ENCODE peak calls at places on chromosomes 11 and 22, in nine cellular contexts. X, M, R, V, E, W, G, S and Q are unnamed samples.

GRCh38 chr22:23684051-23684450 is 6.8 kb upstream of the RGL4 start:
- DNase-seq in X (no peak), M (no peak), R (no peak), V (no peak), E (no peak), W (no peak), G (no peak), S (no peak), Q (no peak)

GRCh38 chr22:48558606-48559402 is 1268.9 kb downstream of the BRD1 start:
- DNase-seq in X (no peak), M (no peak), R (no peak), V (no peak), E (no peak), W (no peak), G (no peak), S (no peak), Q (no peak)

GRCh38 chr11:116432301-116432700 is 340.5 kb downstream of the BUD13 start:
- DNase-seq in X (no peak), M (no peak), R (no peak), V (no peak), E (no peak), W (no peak), G (no peak), S (no peak), Q (no peak)

GRCh38 chr11:13668957-13669521 is 571 bp downstream of the FAR1 start:
- DNase-seq in X (peak; percentile 57), M (peak; percentile 54), R (peak; percentile 42), V (peak; percentile 55), E (peak; percentile 65), W (peak; percentile 63), G (peak; percentile 36), S (peak; percentile 63), Q (peak; percentile 28)

GRCh38 chr11:12212181-12212820 is 101.9 kb downstream of the MICAL2 start:
- DNase-seq in X (peak; percentile 35), M (no peak), R (no peak), V (no peak), E (no peak), W (no peak), G (no peak), S (no peak), Q (no peak)

GRCh38 chr11:22677153-22677890 is 10.9 kb downstream of the GAS2 start:
- DNase-seq in X (no peak), M (no peak), R (no peak), V (no peak), E (no peak), W (no peak), G (no peak), S (no peak), Q (no peak)

GRCh38 chr11:57751676-57752253 is at the start of gene BTBD18:
- DNase-seq in X (peak; percentile 29), M (peak; percentile 16), R (peak; percentile 41), V (no peak), E (no peak), W (no peak), G (no peak), S (no peak), Q (peak; percentile 21)

GRCh38 chr11:7671807-7672206 is 1.5 kb downstream of the CYB5R2 start:
- DNase-seq in X (no peak), M (no peak), R (no peak), V (no peak), E (no peak), W (no peak), G (no peak), S (no peak), Q (no peak)

GRCh38 chr11:110424775-110425444 is 4.8 kb upstream of the FDX1 start:
- DNase-seq in X (no peak), M (no peak), R (no peak), V (no peak), E (no peak), W (no peak), G (no peak), S (no peak), Q (no peak)

GRCh38 chr22:44797181-44797720 is 44.9 kb downstream of the ARHGAP8 start:
- DNase-seq in X (no peak), M (no peak), R (no peak), V (no peak), E (no peak), W (no peak), G (no peak), S (no peak), Q (no peak)

GRCh38 chr11:124898711-124899110 is 1.0 kb upstream of the ROBO4 start:
- DNase-seq in X (no peak), M (no peak), R (peak; percentile 89), V (peak; percentile 5), E (no peak), W (no peak), G (no peak), S (no peak), Q (peak; percentile 72)

GRCh38 chr11:18633256-18634139 is 644 bp downstream of the SPTY2D1 start:
- DNase-seq in X (no peak), M (peak; percentile 14), R (no peak), V (peak; percentile 11), E (peak; percentile 16), W (no peak), G (no peak), S (no peak), Q (no peak)

GRCh38 chr11:33742249-33742851 is 6.1 kb upstream of the CD59 start:
- DNase-seq in X (peak; percentile 39), M (peak; percentile 41), R (no peak), V (no peak), E (no peak), W (peak; percentile 29), G (no peak), S (no peak), Q (no peak)

GRCh38 chr11:41273908-41274307 is 185.5 kb downstream of the LRRC4C start:
- DNase-seq in X (no peak), M (no peak), R (no peak), V (no peak), E (no peak), W (no peak), G (no peak), S (no peak), Q (no peak)

GRCh38 chr11:44744160-44744559 is 17.4 kb downstream of the TSPAN18 start:
- DNase-seq in X (no peak), M (no peak), R (no peak), V (no peak), E (no peak), W (no peak), G (no peak), S (no peak), Q (no peak)

GRCh38 chr22:43921361-43921760 is 2.2 kb upstream of the PNPLA3 start:
- DNase-seq in X (peak; percentile 94), M (no peak), R (peak; percentile 89), V (no peak), E (no peak), W (no peak), G (no peak), S (no peak), Q (peak; percentile 88)

GRCh38 chr22:39317756-39318506 is 1.5 kb downstream of the RPL3 start:
- DNase-seq in X (no peak), M (no peak), R (no peak), V (no peak), E (no peak), W (no peak), G (no peak), S (no peak), Q (no peak)

GRCh38 chr11:34027516-34028406 is 23.8 kb upstream of the CAPRIN1 start:
- DNase-seq in X (no peak), M (no peak), R (no peak), V (no peak), E (no peak), W (no peak), G (no peak), S (peak; percentile 75), Q (no peak)

GRCh38 chr11:13258855-13259254 is 18.7 kb upstream of the BMAL1 start:
- DNase-seq in X (no peak), M (no peak), R (no peak), V (no peak), E (no peak), W (no peak), G (no peak), S (no peak), Q (no peak)

GRCh38 chr11:61377461-61378160 is 14.8 kb upstream of the TMEM216 start:
- DNase-seq in X (peak; percentile 52), M (no peak), R (no peak), V (no peak), E (no peak), W (no peak), G (no peak), S (no peak), Q (peak; percentile 21)

GRCh38 chr11:17794981-17795380 is 60.4 kb downstream of the KCNC1 start:
- DNase-seq in X (no peak), M (no peak), R (no peak), V (no peak), E (no peak), W (no peak), G (no peak), S (no peak), Q (no peak)

GRCh38 chr11:57425565-57426438 is 1.1 kb downstream of the SLC43A3 start:
- DNase-seq in X (no peak), M (no peak), R (no peak), V (no peak), E (no peak), W (no peak), G (peak; percentile 65), S (peak; percentile 69), Q (peak; percentile 48)

GRCh38 chr11:124415356-124415923 is 9.2 kb downstream of the OR8B4 start:
- DNase-seq in X (peak; percentile 35), M (peak; percentile 4), R (peak; percentile 19), V (no peak), E (no peak), W (peak; percentile 7), G (no peak), S (no peak), Q (peak; percentile 23)

GRCh38 chr11:114762437-114762836 is 84.1 kb downstream of the NXPE2 start:
- DNase-seq in X (peak; percentile 41), M (no peak), R (peak; percentile 41), V (no peak), E (peak; percentile 68), W (peak; percentile 9), G (peak; percentile 60), S (peak; percentile 67), Q (peak; percentile 68)

GRCh38 chr11:86524603-86525352 is 147.6 kb downstream of the ME3 start:
- DNase-seq in X (peak; percentile 91), M (no peak), R (peak; percentile 79), V (no peak), E (no peak), W (no peak), G (no peak), S (no peak), Q (peak; percentile 81)

GRCh38 chr11:125404136-125404810 is 91.8 kb downstream of the FEZ1 start:
- DNase-seq in X (no peak), M (no peak), R (no peak), V (no peak), E (peak; percentile 71), W (no peak), G (no peak), S (no peak), Q (no peak)

GRCh38 chr22:39214383-39215069 is 30.3 kb downstream of the PDGFB start:
- DNase-seq in X (peak; percentile 76), M (no peak), R (peak; percentile 77), V (no peak), E (no peak), W (no peak), G (no peak), S (no peak), Q (peak; percentile 55)

GRCh38 chr11:70796601-70797000 is 398.3 kb downstream of the CTTN start:
- DNase-seq in X (no peak), M (no peak), R (no peak), V (no peak), E (no peak), W (no peak), G (no peak), S (no peak), Q (peak; percentile 13)

GRCh38 chr22:24954114-24954463 is 1.6 kb downstream of the KIAA1671 start:
- DNase-seq in X (peak; percentile 15), M (no peak), R (no peak), V (no peak), E (no peak), W (no peak), G (no peak), S (no peak), Q (peak; percentile 29)

GRCh38 chr22:42150727-42151590 is 20.3 kb upstream of the CYP2D6 start:
- DNase-seq in X (no peak), M (no peak), R (no peak), V (no peak), E (no peak), W (no peak), G (no peak), S (no peak), Q (no peak)

GRCh38 chr22:39242809-39243442 is 1.9 kb downstream of the PDGFB start:
- DNase-seq in X (no peak), M (no peak), R (no peak), V (no peak), E (no peak), W (peak; percentile 55), G (no peak), S (no peak), Q (no peak)